ENCODE peak calls at places on chromosomes 7 and 10, in six cellular contexts. O is H9, Q is mesenchymal stem cell, Y is IMR-90, L is neuronal stem cell, B is H1. Z is an unnamed sample.

GRCh38 chr7:42886866-42887509 is 24.9 kb downstream of the C7orf25 start:
- DNase-seq in O (no peak), Q (no peak), Y (no peak), L (no peak), B (no peak), Z (peak; percentile 4)

GRCh38 chr10:119597405-119598186 is 832 bp upstream of the TIAL1 start:
- DNase-seq in O (no peak), Q (no peak), Y (no peak), L (no peak), B (no peak), Z (no peak)

GRCh38 chr10:92720306-92721165 is 30.8 kb downstream of the HHEX start:
- DNase-seq in O (no peak), Q (peak; percentile 33), Y (no peak), L (no peak), B (no peak), Z (no peak)

GRCh38 chr10:77195101-77195500 is 442.5 kb downstream of the KCNMA1 start:
- DNase-seq in O (no peak), Q (peak; percentile 89), Y (peak; percentile 90), L (no peak), B (no peak), Z (peak; percentile 71)

GRCh38 chr7:38411404-38411803 is 138.0 kb upstream of the TARP start:
- DNase-seq in O (peak; percentile 57), Q (no peak), Y (peak; percentile 13), L (no peak), B (no peak), Z (no peak)

GRCh38 chr7:152176797-152177196 is 151.3 kb downstream of the GALNT11 start:
- DNase-seq in O (no peak), Q (no peak), Y (no peak), L (no peak), B (no peak), Z (no peak)

GRCh38 chr7:147509859-147510542 is 1080.6 kb upstream of the C7orf33 start:
- DNase-seq in O (no peak), Q (no peak), Y (peak; percentile 55), L (no peak), B (no peak), Z (no peak)

GRCh38 chr7:78402096-78402495 is 603.5 kb downstream of the PHTF2 start:
- DNase-seq in O (no peak), Q (no peak), Y (no peak), L (no peak), B (no peak), Z (no peak)

GRCh38 chr7:143382791-143383641 is 1.9 kb downstream of the ZYX start:
- DNase-seq in O (peak; percentile 25), Q (no peak), Y (no peak), L (no peak), B (no peak), Z (no peak)

GRCh38 chr7:498678-499641 is 20.7 kb downstream of the PDGFA start:
- DNase-seq in O (no peak), Q (no peak), Y (no peak), L (no peak), B (no peak), Z (no peak)

GRCh38 chr7:49926720-49927119 is 153.3 kb downstream of the VWC2 start:
- DNase-seq in O (no peak), Q (no peak), Y (no peak), L (no peak), B (no peak), Z (no peak)

GRCh38 chr7:115019882-115020605 is 98.2 kb downstream of the MDFIC start:
- DNase-seq in O (no peak), Q (no peak), Y (no peak), L (no peak), B (no peak), Z (no peak)

GRCh38 chr7:123122951-123123350 is 76.8 kb downstream of the SLC13A1 start:
- DNase-seq in O (no peak), Q (no peak), Y (no peak), L (no peak), B (no peak), Z (no peak)

DNA sequence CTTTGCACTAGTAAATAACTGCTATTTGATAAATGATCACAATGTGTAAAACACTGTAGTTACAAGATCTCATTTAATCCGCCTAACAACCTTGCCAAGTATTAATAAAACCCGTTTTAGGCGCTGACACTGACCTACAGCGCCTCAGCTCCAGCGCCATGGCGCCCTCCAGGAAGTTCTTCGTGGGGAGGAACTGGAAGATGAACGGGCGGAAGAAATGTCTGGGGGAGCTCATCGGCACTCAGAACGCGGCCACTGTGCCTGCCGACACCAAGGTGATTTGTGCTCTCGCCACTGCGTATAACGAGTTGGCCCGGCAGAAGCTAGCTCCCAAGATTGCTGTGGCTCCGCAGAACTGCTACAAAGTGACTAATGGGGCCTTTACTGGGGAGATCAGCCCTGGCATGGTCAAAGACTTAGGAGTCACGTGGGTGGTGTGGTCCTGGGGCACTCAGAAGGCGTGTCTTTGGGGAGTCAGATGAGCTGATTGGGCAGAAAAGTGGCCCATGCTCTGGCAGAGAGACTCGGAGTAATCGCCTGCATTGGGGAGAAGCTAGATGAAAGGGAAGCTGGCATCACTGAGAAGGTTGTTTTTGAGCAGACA is 1.1 kb upstream of the TNPO3 start:
- DNase-seq in O (peak; percentile 32), Q (no peak), Y (no peak), L (no peak), B (no peak), Z (no peak)
- H2AFZ ChIP-seq in O (no peak overlapping the region), Q (peak overlapping the region; percentile 37), Y (peak overlapping the region; percentile 34), L (no peak overlapping the region), B (no peak overlapping the region), Z (no peak overlapping the region)

GRCh38 chr10:75110006-75110632 is 1.3 kb upstream of the SAMD8 start:
- DNase-seq in O (no peak), Q (no peak), Y (no peak), L (no peak), B (peak; percentile 44), Z (no peak)
- H3K4me2 ChIP-seq in O (peak overlapping the region; percentile 4), Q (no peak overlapping the region), Y (no peak overlapping the region), L (no peak overlapping the region), B (peak overlapping the region; percentile 84), Z (no peak overlapping the region)

GRCh38 chr10:6089334-6090219 is 743 bp downstream of the RBM17 start:
- DNase-seq in O (peak; percentile 44), Q (peak; percentile 51), Y (no peak), L (peak; percentile 26), B (peak; percentile 60), Z (peak; percentile 81)

GRCh38 chr10:6092731-6093130 is 3.9 kb downstream of the RBM17 start:
- DNase-seq in O (no peak), Q (no peak), Y (no peak), L (no peak), B (no peak), Z (no peak)

GRCh38 chr10:6091630-6092029 is 2.8 kb downstream of the RBM17 start:
- DNase-seq in O (no peak), Q (no peak), Y (no peak), L (no peak), B (no peak), Z (no peak)

GRCh38 chr10:6086375-6087233 is 2.2 kb upstream of the RBM17 start:
- DNase-seq in O (peak; percentile 95), Q (peak; percentile 88), Y (peak; percentile 85), L (peak; percentile 62), B (peak; percentile 90), Z (peak; percentile 79)

DNA sequence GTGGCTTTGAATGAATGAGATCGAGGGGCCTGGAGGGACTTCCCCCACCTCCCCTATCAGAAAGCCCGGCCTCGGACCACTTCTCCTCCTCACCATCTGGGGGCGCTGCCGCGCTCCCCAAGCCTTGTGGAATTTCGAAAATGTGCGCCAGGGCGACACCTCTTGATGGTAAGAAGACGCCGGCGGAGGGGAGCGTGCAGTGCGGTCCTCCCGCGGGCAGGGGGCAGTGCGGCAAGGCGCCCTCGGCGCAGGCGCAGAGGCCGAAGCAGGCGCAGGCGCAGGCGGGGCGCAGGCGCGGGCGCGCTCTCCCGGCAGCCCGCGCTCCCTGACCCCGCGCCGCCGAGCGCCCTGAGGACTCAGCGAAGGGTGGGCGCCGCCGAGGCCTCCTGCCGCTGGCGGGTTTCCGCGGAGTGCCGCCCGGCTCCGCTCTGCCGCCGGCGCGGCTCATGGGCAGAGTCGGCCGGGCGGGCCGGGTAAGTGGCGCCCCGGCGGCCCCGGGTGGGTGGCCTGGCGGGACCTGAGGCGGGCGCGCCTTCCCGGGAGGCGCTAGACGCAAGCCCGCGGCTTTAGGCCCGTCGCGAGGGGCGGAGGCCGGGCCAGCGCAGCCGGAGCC is at the start of gene RBM17:
- DNase-seq in O (peak; percentile 94), Q (peak; percentile 92), Y (peak; percentile 97), L (peak; percentile 98), B (peak; percentile 100), Z (peak; percentile 97)
- H4K8ac ChIP-seq in O (no peak within 1 kb of the TSS), Q (peak within 1 kb of the TSS; percentile 57), Y (peak within 1 kb of the TSS; percentile 43), L (no peak within 1 kb of the TSS), B (peak within 1 kb of the TSS; percentile 81), Z (peak within 1 kb of the TSS; percentile 87)

DNA sequence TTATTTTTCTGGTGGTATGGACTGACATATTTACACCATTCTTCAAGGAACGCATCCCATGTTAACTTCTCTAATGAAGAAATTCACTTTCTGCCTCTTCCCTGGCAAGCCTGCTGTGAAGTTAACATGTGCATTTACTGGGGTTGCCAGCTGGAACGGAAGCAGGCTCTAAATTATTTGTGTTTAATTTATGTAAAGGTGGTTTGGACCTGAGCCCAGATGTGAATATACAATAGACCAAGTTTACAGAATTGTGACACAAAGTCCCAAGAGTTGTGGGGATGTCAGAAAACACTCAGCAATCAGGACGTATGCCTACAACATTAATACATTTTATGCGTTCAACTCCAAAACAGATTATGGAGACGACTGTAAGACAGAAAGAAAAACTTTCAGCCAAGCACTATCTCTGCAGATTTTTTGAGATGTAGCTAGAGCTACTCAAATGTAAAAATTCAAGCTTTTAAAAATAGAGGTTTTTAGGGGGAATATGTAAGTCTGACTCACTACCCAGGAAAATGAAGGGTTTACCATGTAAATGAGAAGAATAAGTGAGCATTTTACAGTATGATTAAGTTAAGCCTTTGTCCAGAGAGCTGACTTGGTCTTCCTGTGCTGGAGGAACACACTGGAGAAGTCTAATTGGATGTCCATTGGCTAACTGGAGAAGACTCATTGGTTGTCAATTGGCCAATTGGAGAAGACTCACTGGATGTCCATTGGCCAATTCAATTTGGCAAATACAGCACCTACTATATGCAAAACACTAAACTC is 19.5 kb downstream of the NRP1 start:
- DNase-seq in O (no peak), Q (peak; percentile 50), Y (peak; percentile 80), L (no peak), B (no peak), Z (no peak)
- H2AFZ ChIP-seq in O (no peak overlapping the region), Q (no peak overlapping the region), Y (no peak overlapping the region), L (no peak overlapping the region), B (no peak overlapping the region), Z (no peak overlapping the region)

GRCh38 chr7:157352506-157352905 is 15.7 kb downstream of the DNAJB6 start:
- DNase-seq in O (no peak), Q (peak; percentile 59), Y (no peak), L (no peak), B (no peak), Z (no peak)
- H3K4me2 ChIP-seq in O (no peak overlapping the region), Q (no peak overlapping the region), Y (no peak overlapping the region), L (no peak overlapping the region), B (no peak overlapping the region), Z (no peak overlapping the region)